ENCODE peak calls at places on chromosomes 7 and 10, in five cellular contexts. M, U, E, J and R are unnamed samples. For H3K36me3, the result is how much of the 10 kb centered on the place peaks cover.

GRCh38 chr10:77297370-77297692 is 340.3 kb downstream of the KCNMA1 start:
- DNase-seq in M (no peak), U (no peak), E (peak), J (no peak), R (peak)

GRCh38 chr7:68684246-68684850 is 913.9 kb upstream of the AUTS2 start:
- DNase-seq in M (no peak), U (no peak), E (peak), J (peak), R (no peak)

GRCh38 chr10:105243825-105244224 is 602.7 kb downstream of the SORCS3 start:
- DNase-seq in M (no peak), U (no peak), E (no peak), J (no peak), R (no peak)

GRCh38 chr10:33706746-33707145 is 372.3 kb upstream of the NRP1 start:
- DNase-seq in M (no peak), U (no peak), E (peak), J (no peak), R (no peak)

GRCh38 chr7:80833289-80834104 is 85.4 kb downstream of the SEMA3C start:
- DNase-seq in M (peak), U (no peak), E (peak), J (no peak), R (no peak)

GRCh38 chr7:82559203-82559805 is 115.7 kb upstream of the CACNA2D1 start:
- DNase-seq in M (no peak), U (no peak), E (no peak), J (peak), R (no peak)

GRCh38 chr7:151377406-151377805 is 32.4 kb downstream of the WDR86 start:
- DNase-seq in M (no peak), U (no peak), E (no peak), J (no peak), R (no peak)

GRCh38 chr10:48205918-48206317 is 68.6 kb downstream of the FRMPD2 start:
- DNase-seq in M (no peak), U (no peak), E (no peak), J (no peak), R (no peak)

GRCh38 chr10:58385784-58386112 is 538 bp downstream of the TFAM start:
- DNase-seq in M (peak), U (peak), E (peak), J (peak), R (peak)

GRCh38 chr10:48545462-48546145 is 59.3 kb downstream of the ARHGAP22 start:
- DNase-seq in M (no peak), U (no peak), E (no peak), J (no peak), R (no peak)

GRCh38 chr7:8516976-8517375 is 83.6 kb downstream of the NXPH1 start:
- DNase-seq in M (no peak), U (no peak), E (no peak), J (no peak), R (no peak)

GRCh38 chr10:26573674-26574073 is 123.8 kb upstream of the PDSS1 start:
- DNase-seq in M (no peak), U (no peak), E (no peak), J (no peak), R (no peak)

GRCh38 chr7:153541903-153542302 is 510.3 kb upstream of the DPP6 start:
- DNase-seq in M (no peak), U (no peak), E (no peak), J (no peak), R (no peak)

GRCh38 chr10:108801775-108802516 is 1121.4 kb downstream of the XPNPEP1 start:
- DNase-seq in M (no peak), U (no peak), E (peak), J (no peak), R (peak)

GRCh38 chr10:124217906-124218769 is 124.7 kb upstream of the CHST15 start:
- DNase-seq in M (no peak), U (peak), E (no peak), J (no peak), R (no peak)

GRCh38 chr10:110398419-110399162 is 93.9 kb upstream of the SMNDC1 start:
- DNase-seq in M (peak), U (no peak), E (peak), J (no peak), R (peak)

GRCh38 chr10:74799840-74800239 is 26.6 kb upstream of the KAT6B start:
- DNase-seq in M (no peak), U (no peak), E (peak), J (no peak), R (peak)

GRCh38 chr10:112793197-112793921 is 156.7 kb upstream of the TCF7L2 start:
- DNase-seq in M (no peak), U (no peak), E (peak), J (no peak), R (peak)

GRCh38 chr10:92157374-92157773 is 133.5 kb downstream of the CPEB3 start:
- DNase-seq in M (no peak), U (no peak), E (no peak), J (no peak), R (peak)

GRCh38 chr10:93369588-93370164 is 112.5 kb downstream of the MYOF start:
- DNase-seq in M (no peak), U (no peak), E (no peak), J (no peak), R (no peak)

GRCh38 chr10:100508691-100509150 is 10.9 kb downstream of the SEC31B start:
- DNase-seq in M (peak), U (no peak), E (peak), J (peak), R (peak)

GRCh38 chr10:43255644-43256431 is 11.0 kb downstream of the RASGEF1A start:
- DNase-seq in M (peak), U (no peak), E (no peak), J (no peak), R (peak)

GRCh38 chr7:5053175-5053574 is 7.5 kb downstream of the RBAK start:
- DNase-seq in M (no peak), U (no peak), E (no peak), J (no peak), R (no peak)

GRCh38 chr7:105639677-105640493 is 58.6 kb upstream of the EFCAB10 start:
- DNase-seq in M (no peak), U (no peak), E (no peak), J (no peak), R (no peak)
- H4K91ac ChIP-seq in M (no peak), U (peak), E (no peak), J (no peak), R (no peak)

DNA sequence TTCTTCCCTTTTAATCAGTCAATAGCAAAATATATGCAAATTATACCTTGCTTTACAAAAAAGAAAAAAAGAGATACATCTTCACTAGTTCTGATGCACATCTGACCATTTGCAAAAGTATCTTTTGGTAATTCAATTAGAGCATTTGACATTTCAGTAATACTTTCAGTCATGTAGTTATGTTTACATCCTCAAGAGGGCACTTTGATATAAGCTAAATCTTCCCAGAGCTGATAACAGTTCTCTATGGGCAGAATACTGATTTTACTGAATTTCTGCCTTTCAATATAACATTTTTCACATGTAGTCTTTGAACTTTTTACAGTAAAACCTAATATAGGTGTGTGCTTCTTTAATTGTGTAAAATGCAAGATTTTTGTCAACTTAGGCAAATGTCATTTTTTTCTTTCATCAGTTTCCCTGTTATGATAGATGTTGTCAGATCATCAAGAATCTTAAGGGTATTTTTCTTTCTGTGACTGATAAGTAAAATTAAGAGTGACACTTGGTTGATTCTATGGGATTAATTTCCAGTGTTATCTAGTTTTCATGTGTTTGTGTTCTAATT is 703.5 kb upstream of the SEMA3D start:
- DNase-seq in M (peak), U (no peak), E (peak), J (peak), R (peak)
- H3K36me3 ChIP-seq in M (under half), U (under half), E (under half), J (under half), R (under half)

DNA sequence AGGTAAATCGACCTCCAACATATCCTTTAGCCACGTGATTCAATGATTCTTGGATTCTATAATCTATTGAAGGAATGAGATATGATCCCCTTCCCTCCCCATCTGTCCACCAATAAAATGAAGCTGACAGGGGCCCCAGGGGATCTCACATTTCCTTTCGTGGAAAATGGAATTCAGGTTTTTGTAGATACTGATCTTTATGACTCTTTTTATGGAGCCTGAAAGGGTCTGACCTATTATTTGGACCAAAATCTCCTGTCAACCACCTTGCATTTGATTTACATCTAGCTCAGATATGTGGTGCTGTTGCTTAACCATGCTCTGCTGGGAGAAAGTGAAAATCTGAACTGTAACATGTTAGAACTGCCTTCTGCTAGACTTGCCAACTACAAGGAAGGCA is 234.0 kb upstream of the CXCL12 start:
- DNase-seq in M (no peak), U (no peak), E (no peak), J (no peak), R (no peak)
- H3K23ac ChIP-seq in M (no peak), U (no peak), E (no peak), J (no peak), R (no peak)

GRCh38 chr7:55365103-55365679 is at the start of gene LANCL2:
- DNase-seq in M (peak), U (no peak), E (peak), J (peak), R (peak)

GRCh38 chr7:55369427-55369826 is 4.3 kb downstream of the LANCL2 start:
- DNase-seq in M (no peak), U (no peak), E (peak), J (no peak), R (peak)

GRCh38 chr7:55366461-55367138 is 1.5 kb downstream of the LANCL2 start:
- DNase-seq in M (no peak), U (no peak), E (no peak), J (no peak), R (peak)

GRCh38 chr7:55365680-55366460 is 733 bp downstream of the LANCL2 start:
- DNase-seq in M (peak), U (peak), E (peak), J (peak), R (peak)

DNA sequence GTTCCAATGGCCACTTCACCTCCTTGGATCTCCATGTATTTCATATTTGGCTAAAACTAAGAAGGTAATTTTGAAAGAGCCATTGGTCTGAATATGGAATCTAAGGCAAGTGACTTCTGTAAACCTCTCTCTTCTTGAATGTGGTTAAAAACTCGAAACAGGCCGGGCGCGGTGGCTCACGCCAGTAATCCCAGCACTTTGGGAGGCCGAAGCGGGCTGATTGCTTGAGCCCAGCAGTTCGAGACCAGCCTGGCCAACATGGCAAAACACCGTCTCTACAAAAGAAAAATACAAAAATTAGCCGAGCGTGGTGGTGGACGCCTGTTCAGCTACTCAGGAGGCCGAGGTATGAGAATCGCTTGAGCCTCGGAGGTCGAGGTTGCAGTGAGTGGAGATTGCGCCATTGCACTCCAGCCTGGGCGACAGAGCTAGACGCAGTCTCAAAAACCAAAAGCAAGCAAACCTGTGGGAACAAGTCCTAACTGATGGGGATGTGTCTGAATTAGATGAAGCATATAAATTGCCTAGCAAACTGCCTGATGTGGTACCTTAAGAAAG is 2.2 kb downstream of the LANCL2 start:
- DNase-seq in M (no peak), U (no peak), E (no peak), J (no peak), R (no peak)
- H4K91ac ChIP-seq in M (no peak), U (no peak), E (no peak), J (no peak), R (no peak)

GRCh38 chr7:156117542-156118245 is 305.4 kb upstream of the SHH start:
- DNase-seq in M (no peak), U (no peak), E (no peak), J (no peak), R (no peak)
- H3K36me3 ChIP-seq in M (under half), U (under half), E (under half), J (under half), R (under half)